ENCODE peak calls at places on chromosomes 13 and 19, in eight cellular contexts. Y, E, Q, S, X, B, T and G are unnamed samples.

GRCh38 chr19:34336781-34337271 is 28.2 kb upstream of the GPI start:
- DNase-seq in Y (peak; percentile 57), E (peak; percentile 31), Q (no peak), S (no peak), X (no peak), B (no peak), T (peak; percentile 48), G (no peak)

GRCh38 chr13:110981379-110981778 is 66.5 kb upstream of the ANKRD10 start:
- DNase-seq in Y (no peak), E (no peak), Q (no peak), S (no peak), X (no peak), B (no peak), T (no peak), G (no peak)

GRCh38 chr13:111335263-111335662 is 14.8 kb downstream of the TEX29 start:
- DNase-seq in Y (no peak), E (no peak), Q (no peak), S (no peak), X (no peak), B (no peak), T (no peak), G (no peak)

GRCh38 chr13:66657165-66657895 is 572.8 kb downstream of the PCDH9 start:
- DNase-seq in Y (peak; percentile 97), E (peak; percentile 73), Q (peak; percentile 66), S (peak; percentile 69), X (no peak), B (peak; percentile 66), T (peak; percentile 99), G (no peak)

GRCh38 chr13:41905600-41906254 is 55.2 kb downstream of the VWA8 start:
- DNase-seq in Y (peak; percentile 52), E (no peak), Q (no peak), S (no peak), X (no peak), B (no peak), T (peak; percentile 68), G (no peak)

GRCh38 chr13:108830916-108831315 is 201.5 kb downstream of the MYO16 start:
- DNase-seq in Y (no peak), E (no peak), Q (no peak), S (no peak), X (no peak), B (no peak), T (no peak), G (no peak)

GRCh38 chr19:51712461-51713081 is 11.2 kb downstream of the HAS1 start:
- DNase-seq in Y (peak; percentile 43), E (no peak), Q (no peak), S (no peak), X (no peak), B (no peak), T (peak; percentile 55), G (no peak)

GRCh38 chr13:32259116-32259515 is 56.0 kb downstream of the ZAR1L start:
- DNase-seq in Y (no peak), E (no peak), Q (no peak), S (no peak), X (no peak), B (no peak), T (no peak), G (no peak)

GRCh38 chr19:31135841-31136240 is 213.4 kb downstream of the TSHZ3 start:
- DNase-seq in Y (peak; percentile 36), E (no peak), Q (no peak), S (no peak), X (no peak), B (no peak), T (peak; percentile 56), G (no peak)

GRCh38 chr13:23752111-23753001 is 136.8 kb downstream of the MIPEP start:
- DNase-seq in Y (peak; percentile 16), E (no peak), Q (no peak), S (no peak), X (no peak), B (no peak), T (no peak), G (no peak)

GRCh38 chr13:27038323-27038722 is 133.3 kb downstream of the USP12 start:
- DNase-seq in Y (peak; percentile 73), E (no peak), Q (no peak), S (no peak), X (no peak), B (no peak), T (peak; percentile 67), G (no peak)

GRCh38 chr19:50003254-50003788 is 21.9 kb downstream of the VRK3 start:
- DNase-seq in Y (no peak), E (no peak), Q (no peak), S (no peak), X (no peak), B (no peak), T (no peak), G (no peak)

GRCh38 chr19:43780706-43781525 is at the start of gene KCNN4:
- DNase-seq in Y (peak; percentile 68), E (no peak), Q (no peak), S (no peak), X (no peak), B (no peak), T (peak; percentile 87), G (peak; percentile 79)

GRCh38 chr13:103537616-103538015 is 471.4 kb upstream of the SLC10A2 start:
- DNase-seq in Y (no peak), E (no peak), Q (no peak), S (no peak), X (no peak), B (no peak), T (no peak), G (no peak)
- TF ChIP-seq CTCF in Y (no peak), E (no peak), Q (no peak), S (no peak), X (no peak), B (no peak), T (no peak), G (no peak)

DNA sequence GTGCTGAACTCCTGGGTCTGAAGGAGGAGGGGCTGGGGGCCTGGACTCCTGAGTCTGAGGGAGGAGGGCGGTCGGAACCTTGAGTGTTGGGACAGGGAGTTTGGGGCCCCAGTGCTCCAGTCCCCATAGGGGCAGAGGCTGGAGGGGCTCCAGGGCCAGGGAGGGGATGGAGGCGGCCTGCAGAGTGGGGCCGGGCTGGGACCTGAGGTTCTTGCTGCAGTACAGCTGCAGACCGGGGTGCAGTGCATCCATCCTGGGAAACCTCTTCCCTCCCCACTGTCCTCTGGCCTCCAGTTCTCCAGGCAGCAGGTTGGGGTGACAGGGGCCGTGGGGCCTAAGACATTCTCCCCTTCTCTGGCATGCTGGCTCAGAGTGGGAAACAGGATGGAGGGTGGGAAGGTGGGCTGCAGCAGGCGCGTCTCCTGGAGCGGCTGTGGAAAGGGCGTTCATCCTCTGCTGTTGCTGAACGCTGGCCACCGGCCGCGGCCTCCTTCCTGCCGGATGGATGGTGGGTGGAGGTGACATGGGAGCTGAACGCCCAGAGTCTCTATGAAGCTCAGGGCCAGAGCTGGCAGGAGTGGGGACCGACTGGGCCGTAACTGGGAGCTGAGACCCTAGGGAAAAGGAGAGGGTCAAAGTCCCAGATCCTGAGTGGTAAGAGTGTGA is 1.6 kb downstream of the BRSK1 start:
- DNase-seq in Y (peak; percentile 51), E (no peak), Q (no peak), S (no peak), X (no peak), B (no peak), T (no peak), G (no peak)
- H3K4me3 ChIP-seq in Y (peak overlapping the region; percentile 53), E (no peak overlapping the region), Q (no peak overlapping the region), S (no peak overlapping the region), X (peak overlapping the region; percentile 80), B (peak overlapping the region; percentile 65), T (no peak overlapping the region), G (no peak overlapping the region)

GRCh38 chr13:80338781-80339577 is 1.9 kb downstream of the SPRY2 start:
- DNase-seq in Y (peak; percentile 86), E (peak; percentile 72), Q (peak; percentile 80), S (peak; percentile 78), X (peak; percentile 63), B (peak; percentile 76), T (peak; percentile 79), G (peak; percentile 73)

GRCh38 chr13:80336335-80336734 is 4.6 kb downstream of the SPRY2 start:
- DNase-seq in Y (no peak), E (no peak), Q (no peak), S (no peak), X (no peak), B (no peak), T (peak; percentile 52), G (no peak)

GRCh38 chr13:80337706-80338105 is 3.2 kb downstream of the SPRY2 start:
- DNase-seq in Y (no peak), E (no peak), Q (no peak), S (no peak), X (no peak), B (no peak), T (peak; percentile 52), G (no peak)

GRCh38 chr13:80337011-80337688 is 3.8 kb downstream of the SPRY2 start:
- DNase-seq in Y (peak; percentile 54), E (no peak), Q (no peak), S (no peak), X (no peak), B (no peak), T (peak; percentile 25), G (peak; percentile 27)

DNA sequence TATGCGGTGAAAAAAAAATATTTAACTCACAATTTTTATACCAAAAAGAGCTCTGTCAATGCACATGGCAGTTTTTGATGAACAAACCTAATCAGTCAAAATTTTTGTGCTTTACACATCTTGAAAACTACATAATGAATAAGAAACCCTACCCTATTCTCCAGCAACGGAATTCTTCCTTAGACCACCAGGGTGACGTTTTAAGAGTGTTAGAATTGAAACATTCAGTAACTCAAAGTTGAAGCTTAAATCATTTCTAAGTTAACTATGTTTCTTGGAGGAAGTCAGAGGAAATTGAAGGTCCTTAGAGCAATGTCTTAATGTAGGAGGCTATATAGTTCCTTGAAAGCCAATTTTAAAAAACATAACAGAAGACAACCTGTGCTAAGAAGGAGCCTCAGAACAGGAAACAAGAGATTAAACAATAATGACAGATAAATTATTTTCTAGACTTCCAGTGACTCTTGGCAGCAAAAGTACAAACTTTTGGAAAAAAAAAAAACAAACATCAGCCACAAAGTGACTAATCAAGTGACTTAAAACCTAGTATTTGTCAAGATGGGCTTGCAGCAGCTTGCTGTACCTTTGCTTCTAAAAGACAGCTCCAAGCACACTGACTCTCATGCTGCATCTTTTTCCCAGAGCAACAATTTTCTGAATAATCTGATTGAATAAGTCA is 6.2 kb downstream of the SPRY2 start:
- DNase-seq in Y (peak; percentile 53), E (no peak), Q (no peak), S (no peak), X (no peak), B (no peak), T (peak; percentile 72), G (no peak)
- TF ChIP-seq CTCF in Y (no peak), E (no peak), Q (no peak), S (no peak), X (no peak), B (peak; percentile 13), T (no peak), G (no peak)

GRCh38 chr13:22316494-22317025 is 645.7 kb downstream of the FGF9 start:
- DNase-seq in Y (no peak), E (no peak), Q (no peak), S (no peak), X (no peak), B (no peak), T (no peak), G (no peak)

GRCh38 chr13:22311734-22312404 is 641.0 kb downstream of the FGF9 start:
- DNase-seq in Y (no peak), E (no peak), Q (peak; percentile 72), S (peak; percentile 26), X (no peak), B (peak; percentile 35), T (no peak), G (no peak)

DNA sequence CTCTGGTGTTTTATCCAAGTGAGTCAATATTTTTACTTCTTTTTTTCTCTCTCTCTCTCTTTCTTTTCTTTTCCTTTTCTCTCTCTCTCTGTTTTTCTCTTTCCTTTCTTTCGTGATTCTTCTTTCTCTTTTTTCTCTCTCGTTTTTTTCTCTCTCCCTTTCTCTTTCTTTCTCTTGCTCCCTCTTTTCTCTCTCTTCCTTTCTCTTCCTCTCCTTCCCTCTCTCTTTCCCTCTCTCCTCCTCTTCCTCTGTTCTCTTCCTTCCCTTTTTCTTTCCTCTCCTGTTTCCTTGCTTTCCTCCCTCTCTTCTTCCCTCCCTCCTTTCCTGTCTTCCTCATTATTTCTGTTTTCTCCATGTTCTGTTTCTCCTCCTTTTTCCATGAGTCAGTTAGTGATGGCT is 641.5 kb downstream of the FGF9 start:
- DNase-seq in Y (no peak), E (no peak), Q (no peak), S (no peak), X (no peak), B (no peak), T (no peak), G (no peak)
- H3K4me3 ChIP-seq in Y (no peak overlapping the region), E (no peak overlapping the region), Q (no peak overlapping the region), S (no peak overlapping the region), X (no peak overlapping the region), B (no peak overlapping the region), T (no peak overlapping the region), G (no peak overlapping the region)